ENCODE peak calls at places on chromosomes 1 and 21, in five cellular contexts. Q is mesendoderm, Y is IMR-90, V is neuronal stem cell, M is H1. B is an unnamed sample.

GRCh38 chr1:47232187-47232874 is at the start of gene TAL1:
- DNase-seq in Q (no peak), M (peak), Y (no peak), V (no peak), B (peak)

GRCh38 chr21:41802684-41803083 is 35.8 kb upstream of the RIPK4 start:
- DNase-seq in Q (no peak), V (no peak), Y (no peak), M (no peak), B (no peak)

GRCh38 chr1:204438628-204439027 is 27.0 kb upstream of the PPP1R15B start:
- DNase-seq in Y (peak), Q (no peak), V (no peak), M (no peak), B (peak)

GRCh38 chr1:59026472-59026948 is 242.7 kb upstream of the JUN start:
- DNase-seq in V (no peak), Y (peak), Q (peak), M (no peak), B (peak)

GRCh38 chr1:44105810-44106209 is 12.8 kb upstream of the KLF17 start:
- DNase-seq in Y (no peak), Q (no peak), V (no peak), M (no peak), B (no peak)

GRCh38 chr1:54274448-54274847 is 74.5 kb downstream of the MRPL37 start:
- DNase-seq in V (no peak), Q (no peak), M (no peak), Y (no peak), B (no peak)

GRCh38 chr1:181986907-181987305 is 74.6 kb downstream of the ZNF648 start:
- DNase-seq in M (no peak), V (no peak), Q (no peak), Y (no peak), B (no peak)

GRCh38 chr1:167934407-167935251 is 1.9 kb upstream of the DCAF6 start:
- DNase-seq in Q (no peak), M (no peak), Y (peak), V (peak), B (no peak)

GRCh38 chr1:33015216-33015615 is 21.5 kb downstream of the AK2 start:
- DNase-seq in M (no peak), Y (no peak), Q (no peak), V (no peak), B (no peak)

GRCh38 chr1:25805863-25806225 is 5.9 kb downstream of the SELENON start:
- DNase-seq in V (no peak), M (no peak), Y (no peak), Q (no peak), B (no peak)

GRCh38 chr21:45797338-45797737 is 153.8 kb downstream of the PCBP3 start:
- DNase-seq in Q (no peak), Y (no peak), M (no peak), V (no peak), B (no peak)

GRCh38 chr1:27684176-27684575 is 12.2 kb upstream of the IFI6 start:
- DNase-seq in M (no peak), V (no peak), Q (no peak), Y (no peak), B (peak)

GRCh38 chr1:10540277-10541005 is 65.7 kb downstream of the PEX14 start:
- DNase-seq in Y (peak), Q (peak), M (no peak), V (no peak), B (no peak)

GRCh38 chr1:222171005-222171404 is 376.9 kb downstream of the HHIPL2 start:
- DNase-seq in M (peak), Q (peak), Y (peak), V (no peak), B (no peak)

GRCh38 chr1:245730796-245731195 is 576.0 kb downstream of the KIF26B start:
- DNase-seq in Y (no peak), M (no peak), Q (no peak), V (no peak), B (no peak)
- H3K4me3 ChIP-seq in Y (no peak), M (no peak), Q (no peak), V (no peak), B (no peak)

GRCh38 chr1:220272047-220272840 is at the start of gene RAB3GAP2:
- DNase-seq in Y (peak), M (peak), Q (peak), V (peak), B (peak)
- H3K4ac ChIP-seq in Y (peak), M (no peak), Q (peak), V (no peak), B (peak)

GRCh38 chr21:16536661-16537359 is 807.0 kb downstream of the USP25 start:
- DNase-seq in Q (no peak), Y (peak), M (no peak), V (no peak), B (no peak)
- H3K4me3 ChIP-seq in Q (no peak), Y (peak), M (no peak), V (no peak), B (no peak)

DNA sequence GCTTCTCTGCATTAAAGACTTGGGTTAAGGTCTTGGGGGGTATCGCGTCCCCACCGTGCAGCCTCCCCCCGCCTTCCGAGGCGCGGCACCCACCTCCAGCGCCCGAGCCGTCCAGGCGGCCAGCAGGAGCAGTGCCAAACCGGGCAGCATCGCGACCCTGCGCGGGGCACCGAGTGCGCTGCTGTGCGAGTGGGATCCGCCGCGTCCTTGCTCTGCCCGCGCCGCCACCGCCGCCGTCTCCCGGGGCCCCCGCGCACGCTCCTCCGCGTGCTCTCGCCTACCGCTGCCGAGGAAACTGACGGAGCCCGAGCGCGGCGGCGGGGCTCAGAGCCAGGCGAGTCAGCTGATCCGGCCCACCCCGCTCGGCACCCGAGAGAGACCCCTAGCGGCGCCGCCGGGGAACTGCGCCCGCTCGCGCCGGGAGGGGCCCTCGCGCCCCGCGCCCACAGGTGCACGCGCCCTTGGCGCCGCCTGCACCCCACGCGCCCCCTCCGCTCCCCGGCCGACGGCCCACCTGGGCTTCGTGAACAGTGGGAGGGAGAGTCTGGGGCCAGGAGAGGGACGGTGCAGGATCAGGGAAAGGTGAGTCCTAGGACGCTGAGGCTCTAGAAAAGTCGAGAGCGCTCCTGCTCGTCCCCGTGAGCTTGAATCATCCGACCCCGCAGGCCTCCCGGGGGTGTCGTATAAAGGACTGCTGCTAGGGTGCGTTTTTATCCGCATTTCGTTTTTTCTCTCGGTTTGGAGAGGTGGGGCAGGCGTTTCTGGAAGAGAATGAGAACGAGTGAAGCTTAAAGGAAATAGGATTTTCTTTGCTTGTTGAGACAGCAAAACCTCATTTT is at the start of gene APP:
- DNase-seq in M (peak), Q (peak), Y (peak), V (peak), B (peak)
- H3K4ac ChIP-seq in M (peak), Q (peak), Y (peak), V (no peak), B (peak)

GRCh38 chr21:18673789-18674188 is 270.2 kb upstream of the TMPRSS15 start:
- DNase-seq in Y (no peak), V (no peak), M (no peak), Q (no peak), B (no peak)
- H3K4me3 ChIP-seq in Y (no peak), V (no peak), M (no peak), Q (no peak), B (no peak)

GRCh38 chr21:31514598-31514997 is 144.9 kb upstream of the SOD1 start:
- DNase-seq in Y (no peak), M (peak), V (peak), Q (peak), B (no peak)

GRCh38 chr21:31503939-31504338 is 155.6 kb upstream of the SOD1 start:
- DNase-seq in Q (no peak), M (no peak), V (no peak), Y (no peak), B (no peak)

GRCh38 chr21:31505975-31506374 is 153.5 kb upstream of the SOD1 start:
- DNase-seq in M (no peak), Y (no peak), Q (no peak), V (no peak), B (no peak)

GRCh38 chr21:31511258-31511657 is 148.2 kb upstream of the SOD1 start:
- DNase-seq in Q (no peak), V (no peak), M (no peak), Y (no peak), B (no peak)

GRCh38 chr21:31509108-31510017 is 150.1 kb upstream of the SOD1 start:
- DNase-seq in Y (no peak), M (peak), V (no peak), Q (peak), B (peak)
- H3K4ac ChIP-seq in Y (no peak), M (no peak), V (peak), Q (no peak), B (no peak)

DNA sequence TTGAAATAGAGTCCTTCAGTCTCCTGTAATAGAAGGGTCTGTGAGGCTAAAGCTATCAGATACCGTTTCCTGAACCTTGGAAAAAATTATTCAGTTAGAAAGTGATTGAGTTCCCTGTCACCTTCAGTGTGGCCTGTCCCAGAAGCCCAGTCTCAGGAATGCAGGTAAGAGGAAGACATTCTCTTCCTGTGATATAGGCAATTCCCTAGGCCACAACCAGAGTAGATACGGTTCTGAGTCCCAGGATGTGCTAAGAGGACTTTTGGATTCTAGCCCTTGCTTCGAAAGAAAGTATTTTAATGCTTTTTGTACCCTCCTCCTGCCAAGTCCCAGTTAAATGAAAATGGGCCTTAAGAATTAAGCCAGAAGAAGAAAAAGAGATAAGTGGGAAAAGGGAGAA is 313.5 kb upstream of the PLXNA2 start:
- DNase-seq in V (no peak), M (no peak), Y (no peak), Q (no peak), B (no peak)
- H3K4me3 ChIP-seq in V (no peak), M (no peak), Y (no peak), Q (no peak), B (no peak)

GRCh38 chr1:65002508-65003315 is 36.4 kb upstream of the JAK1 start:
- DNase-seq in M (peak), Y (peak), V (peak), Q (peak), B (peak)
- H3K4ac ChIP-seq in M (no peak), Y (peak), V (no peak), Q (no peak), B (no peak)

GRCh38 chr1:161242313-161242712 is 4.3 kb upstream of the NR1I3 start:
- DNase-seq in Y (no peak), M (no peak), Q (no peak), V (no peak), B (no peak)
- H3K4me3 ChIP-seq in Y (no peak), M (no peak), Q (no peak), V (no peak), B (no peak)